ENCODE peak calls at places on chromosomes 3 and 15, in seven cellular contexts. X is lung microvascular endothelial cell, U is amniotic epithelial cell, F is RPMI8226, H is GM12892, V is tibial nerve, R is HS-5. D is an unnamed sample.
A peak's percentile ranks its signal among the peaks of the same experiment; 100 is the strongest.

GRCh38 chr3:159988617-159989251 is at the start of gene IL12A:
- DNase-seq in X (peak; percentile 82), U (peak; percentile 36), F (peak; percentile 89), H (peak; percentile 71), V (peak; percentile 71), R (peak; percentile 35), D (no peak)

GRCh38 chr3:114551770-114552526 is 258.1 kb downstream of the TIGIT start:
- DNase-seq in X (peak; percentile 81), U (peak; percentile 65), F (no peak), H (no peak), V (no peak), R (peak; percentile 60), D (peak; percentile 69)

GRCh38 chr15:60423540-60423939 is 25.8 kb upstream of the ANXA2 start:
- DNase-seq in X (peak; percentile 86), U (peak; percentile 92), F (peak; percentile 88), H (no peak), V (no peak), R (peak; percentile 63), D (no peak)

GRCh38 chr15:85545185-85545584 is 164.8 kb downstream of the AKAP13 start:
- DNase-seq in X (no peak), U (peak; percentile 88), F (no peak), H (no peak), V (peak; percentile 61), R (no peak), D (no peak)

GRCh38 chr3:128922804-128923459 is 43.5 kb downstream of the ACAD9 start:
- DNase-seq in X (no peak), U (no peak), F (no peak), H (no peak), V (no peak), R (no peak), D (no peak)

GRCh38 chr3:17075358-17075757 is 190.6 kb downstream of the PLCL2 start:
- DNase-seq in X (no peak), U (no peak), F (no peak), H (no peak), V (no peak), R (no peak), D (no peak)

GRCh38 chr3:124887177-124887995 is at the start of gene ITGB5:
- DNase-seq in X (peak; percentile 57), U (peak; percentile 80), F (peak; percentile 83), H (peak; percentile 49), V (peak; percentile 66), R (no peak), D (no peak)

GRCh38 chr15:38253448-38253847 is 812 bp downstream of the SPRED1 start:
- DNase-seq in X (peak; percentile 57), U (peak; percentile 87), F (peak; percentile 40), H (no peak), V (no peak), R (no peak), D (no peak)

GRCh38 chr3:178155521-178155920 is 380.7 kb upstream of the KCNMB2 start:
- DNase-seq in X (no peak), U (no peak), F (no peak), H (no peak), V (no peak), R (no peak), D (no peak)

GRCh38 chr3:194779729-194780224 is 94.1 kb downstream of the FAM43A start:
- DNase-seq in X (peak; percentile 8), U (peak; percentile 16), F (no peak), H (no peak), V (no peak), R (no peak), D (no peak)

GRCh38 chr15:42085236-42085605 is 9.1 kb downstream of the PLA2G4D start:
- DNase-seq in X (no peak), U (no peak), F (no peak), H (no peak), V (no peak), R (no peak), D (no peak)

GRCh38 chr15:24955549-24955929 is 752 bp downstream of the SNRPN start:
- DNase-seq in X (peak; percentile 1), U (no peak), F (no peak), H (peak; percentile 5), V (no peak), R (no peak), D (no peak)

GRCh38 chr3:124833710-124834332 is 53.3 kb downstream of the ITGB5 start:
- DNase-seq in X (no peak), U (peak; percentile 74), F (no peak), H (no peak), V (no peak), R (no peak), D (no peak)

GRCh38 chr3:171354049-171354705 is 106.0 kb downstream of the TNIK start:
- DNase-seq in X (no peak), U (peak; percentile 92), F (no peak), H (no peak), V (no peak), R (no peak), D (no peak)

GRCh38 chr15:58332676-58333400 is 99.0 kb upstream of the LIPC start:
- DNase-seq in X (peak; percentile 17), U (peak; percentile 68), F (no peak), H (no peak), V (no peak), R (peak; percentile 36), D (no peak)

GRCh38 chr3:169510378-169510777 is 153.1 kb downstream of the MECOM start:
- DNase-seq in X (peak; percentile 83), U (no peak), F (no peak), H (no peak), V (no peak), R (no peak), D (no peak)

GRCh38 chr15:68620721-68621528 is 42.1 kb downstream of the CORO2B start:
- DNase-seq in X (peak; percentile 75), U (peak; percentile 95), F (no peak), H (no peak), V (peak; percentile 93), R (peak; percentile 41), D (no peak)

GRCh38 chr3:131503328-131503650 is 518 bp upstream of the MRPL3 start:
- DNase-seq in X (peak; percentile 24), U (no peak), F (no peak), H (no peak), V (no peak), R (no peak), D (no peak)

GRCh38 chr3:103600844-103601243 is 1166.0 kb downstream of the ZPLD1 start:
- DNase-seq in X (no peak), U (no peak), F (no peak), H (no peak), V (no peak), R (no peak), D (no peak)

GRCh38 chr15:97977734-97978133 is 17.2 kb downstream of the ARRDC4 start:
- DNase-seq in X (no peak), U (no peak), F (peak; percentile 5), H (no peak), V (no peak), R (no peak), D (no peak)

GRCh38 chr3:98890181-98890882 is 11.2 kb downstream of the DCBLD2 start:
- DNase-seq in X (no peak), U (peak; percentile 71), F (no peak), H (no peak), V (no peak), R (no peak), D (no peak)

GRCh38 chr15:64897345-64897985 is 14.2 kb upstream of the ANKDD1A start:
- DNase-seq in X (peak; percentile 85), U (peak; percentile 92), F (no peak), H (no peak), V (no peak), R (peak; percentile 57), D (peak; percentile 69)

GRCh38 chr3:170614214-170614966 is 28.5 kb upstream of the SLC7A14 start:
- DNase-seq in X (peak; percentile 89), U (peak; percentile 79), F (no peak), H (no peak), V (peak; percentile 32), R (peak; percentile 85), D (peak; percentile 51)

GRCh38 chr3:71551286-71551919 is 32.1 kb downstream of the FOXP1 start:
- DNase-seq in X (peak; percentile 57), U (peak; percentile 68), F (no peak), H (no peak), V (no peak), R (peak; percentile 74), D (peak; percentile 49)

GRCh38 chr3:193780810-193781472 is 187.9 kb downstream of the OPA1 start:
- DNase-seq in X (peak; percentile 89), U (peak; percentile 81), F (peak; percentile 65), H (peak; percentile 38), V (peak; percentile 53), R (no peak), D (no peak)

GRCh38 chr3:134073583-134073945 is 43.8 kb upstream of the SLCO2A1 start:
- DNase-seq in X (no peak), U (no peak), F (no peak), H (no peak), V (no peak), R (no peak), D (no peak)

GRCh38 chr15:63045438-63046278 is 3.1 kb downstream of the TPM1 start:
- DNase-seq in X (no peak), U (no peak), F (no peak), H (no peak), V (no peak), R (no peak), D (no peak)

GRCh38 chr3:32175607-32176197 is 62.8 kb upstream of the CMTM8 start:
- DNase-seq in X (peak; percentile 75), U (peak; percentile 61), F (peak; percentile 78), H (no peak), V (peak; percentile 65), R (peak; percentile 26), D (no peak)

GRCh38 chr15:44710236-44711088 is 661 bp downstream of the PATL2 start:
- DNase-seq in X (peak; percentile 73), U (peak; percentile 48), F (peak; percentile 61), H (no peak), V (peak; percentile 48), R (no peak), D (no peak)

GRCh38 chr3:64900916-64901903 is 213.4 kb upstream of the ADAMTS9 start:
- DNase-seq in X (no peak), U (peak; percentile 55), F (no peak), H (no peak), V (no peak), R (no peak), D (no peak)

D was measured in HS-27A.